ENCODE peak calls at places on chromosome 10, in nine cellular contexts. One of them, this sample, is unnamed.

GRCh38 chr10:116274141-116274861 is 1.3 kb upstream of the GFRA1 start:
- DNase-seq in mammary epithelial cell: no peak
- DNase-seq in ovary: peak; percentile 31
- DNase-seq in fibroblast of pulmonary artery: no peak
- DNase-seq in foreskin fibroblast: peak; percentile 51
- DNase-seq in hepatocyte: peak; percentile 31
- DNase-seq in cardiac muscle cell: peak; percentile 45
- DNase-seq in sigmoid colon: no peak
- DNase-seq in psoas muscle: no peak
- DNase-seq in this sample: no peak

GRCh38 chr10:54797636-54798395 is 3.2 kb downstream of the PCDH15 start:
- DNase-seq in foreskin fibroblast: peak; percentile 1
- DNase-seq in psoas muscle: no peak
- DNase-seq in cardiac muscle cell: no peak
- DNase-seq in hepatocyte: no peak
- DNase-seq in fibroblast of pulmonary artery: peak; percentile 4
- DNase-seq in sigmoid colon: no peak
- DNase-seq in mammary epithelial cell: peak; percentile 51
- DNase-seq in ovary: no peak
- DNase-seq in this sample: peak; percentile 16

GRCh38 chr10:131726460-131726861 is 174.3 kb upstream of the PPP2R2D start:
- DNase-seq in hepatocyte: peak; percentile 67
- DNase-seq in foreskin fibroblast: no peak
- DNase-seq in cardiac muscle cell: peak; percentile 23
- DNase-seq in ovary: peak; percentile 71
- DNase-seq in psoas muscle: peak; percentile 68
- DNase-seq in fibroblast of pulmonary artery: no peak
- DNase-seq in mammary epithelial cell: no peak
- DNase-seq in sigmoid colon: peak; percentile 77
- DNase-seq in this sample: no peak

GRCh38 chr10:34918060-34918840 is 103.2 kb upstream of the PARD3 start:
- DNase-seq in psoas muscle: no peak
- DNase-seq in ovary: no peak
- DNase-seq in foreskin fibroblast: no peak
- DNase-seq in hepatocyte: no peak
- DNase-seq in sigmoid colon: no peak
- DNase-seq in fibroblast of pulmonary artery: no peak
- DNase-seq in mammary epithelial cell: no peak
- DNase-seq in cardiac muscle cell: no peak
- DNase-seq in this sample: no peak

GRCh38 chr10:44071479-44071878 is 313.4 kb downstream of the CXCL12 start:
- DNase-seq in psoas muscle: no peak
- DNase-seq in sigmoid colon: no peak
- DNase-seq in fibroblast of pulmonary artery: peak; percentile 79
- DNase-seq in foreskin fibroblast: peak; percentile 33
- DNase-seq in cardiac muscle cell: no peak
- DNase-seq in mammary epithelial cell: no peak
- DNase-seq in ovary: no peak
- DNase-seq in hepatocyte: no peak
- DNase-seq in this sample: peak; percentile 13

GRCh38 chr10:108612485-108612884 is 1310.8 kb downstream of the XPNPEP1 start:
- DNase-seq in cardiac muscle cell: no peak
- DNase-seq in hepatocyte: no peak
- DNase-seq in foreskin fibroblast: no peak
- DNase-seq in mammary epithelial cell: no peak
- DNase-seq in ovary: no peak
- DNase-seq in psoas muscle: no peak
- DNase-seq in sigmoid colon: no peak
- DNase-seq in fibroblast of pulmonary artery: no peak
- DNase-seq in this sample: no peak

GRCh38 chr10:116733566-116733965 is 8.8 kb downstream of the HSPA12A start:
- DNase-seq in foreskin fibroblast: peak; percentile 55
- DNase-seq in psoas muscle: no peak
- DNase-seq in cardiac muscle cell: no peak
- DNase-seq in ovary: no peak
- DNase-seq in hepatocyte: no peak
- DNase-seq in sigmoid colon: no peak
- DNase-seq in mammary epithelial cell: no peak
- DNase-seq in fibroblast of pulmonary artery: no peak
- DNase-seq in this sample: no peak

GRCh38 chr10:60426425-60426824 is 36.8 kb upstream of the ANK3 start:
- DNase-seq in psoas muscle: no peak
- DNase-seq in sigmoid colon: no peak
- DNase-seq in fibroblast of pulmonary artery: peak; percentile 92
- DNase-seq in foreskin fibroblast: peak; percentile 91
- DNase-seq in hepatocyte: no peak
- DNase-seq in mammary epithelial cell: peak; percentile 82
- DNase-seq in ovary: no peak
- DNase-seq in cardiac muscle cell: no peak
- DNase-seq in this sample: peak; percentile 94

GRCh38 chr10:15695852-15696251 is 23.9 kb downstream of the ITGA8 start:
- DNase-seq in psoas muscle: no peak
- DNase-seq in mammary epithelial cell: no peak
- DNase-seq in foreskin fibroblast: no peak
- DNase-seq in cardiac muscle cell: peak; percentile 3
- DNase-seq in ovary: no peak
- DNase-seq in sigmoid colon: no peak
- DNase-seq in hepatocyte: no peak
- DNase-seq in fibroblast of pulmonary artery: no peak
- DNase-seq in this sample: no peak

GRCh38 chr10:60281331-60281730 is 108.3 kb downstream of the ANK3 start:
- DNase-seq in mammary epithelial cell: peak; percentile 17
- DNase-seq in sigmoid colon: no peak
- DNase-seq in foreskin fibroblast: peak; percentile 79
- DNase-seq in psoas muscle: no peak
- DNase-seq in ovary: no peak
- DNase-seq in fibroblast of pulmonary artery: no peak
- DNase-seq in hepatocyte: no peak
- DNase-seq in cardiac muscle cell: no peak
- DNase-seq in this sample: no peak

GRCh38 chr10:48322017-48322416 is 15.5 kb downstream of the MAPK8 start:
- DNase-seq in ovary: no peak
- DNase-seq in fibroblast of pulmonary artery: no peak
- DNase-seq in mammary epithelial cell: no peak
- DNase-seq in sigmoid colon: no peak
- DNase-seq in foreskin fibroblast: no peak
- DNase-seq in cardiac muscle cell: no peak
- DNase-seq in hepatocyte: no peak
- DNase-seq in psoas muscle: no peak
- DNase-seq in this sample: no peak

GRCh38 chr10:117218654-117219053 is 21.4 kb downstream of the KCNK18 start:
- DNase-seq in hepatocyte: no peak
- DNase-seq in foreskin fibroblast: no peak
- DNase-seq in sigmoid colon: peak; percentile 41
- DNase-seq in cardiac muscle cell: no peak
- DNase-seq in mammary epithelial cell: no peak
- DNase-seq in psoas muscle: no peak
- DNase-seq in fibroblast of pulmonary artery: no peak
- DNase-seq in ovary: no peak
- DNase-seq in this sample: no peak

GRCh38 chr10:36666451-36666850 is 458.9 kb upstream of the ANKRD30A start:
- DNase-seq in psoas muscle: no peak
- DNase-seq in sigmoid colon: no peak
- DNase-seq in mammary epithelial cell: peak; percentile 31
- DNase-seq in cardiac muscle cell: no peak
- DNase-seq in hepatocyte: no peak
- DNase-seq in fibroblast of pulmonary artery: no peak
- DNase-seq in ovary: no peak
- DNase-seq in foreskin fibroblast: no peak
- DNase-seq in this sample: peak; percentile 77

DNA sequence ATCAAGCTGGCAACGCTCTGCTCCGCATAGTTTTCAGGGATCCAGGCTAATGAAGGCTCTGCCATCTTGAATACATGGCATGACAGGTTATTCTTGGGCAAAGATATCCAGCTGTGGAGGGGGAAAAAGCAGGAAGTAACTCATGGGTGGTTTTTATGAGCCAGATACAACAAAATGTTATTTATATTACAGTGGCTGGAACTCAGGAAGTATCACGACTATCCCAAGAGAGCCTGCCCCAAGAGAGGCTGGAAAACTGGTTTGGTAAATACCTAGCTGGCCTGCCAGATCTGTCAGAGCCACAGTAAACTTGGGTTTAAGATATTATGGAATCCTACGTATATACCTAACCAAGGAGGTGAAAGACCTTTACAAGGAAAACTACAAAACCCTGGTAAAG is 462.8 kb upstream of the ANKRD30A start:
- DNase-seq in hepatocyte: no peak
- DNase-seq in psoas muscle: no peak
- DNase-seq in fibroblast of pulmonary artery: no peak
- DNase-seq in cardiac muscle cell: no peak
- DNase-seq in mammary epithelial cell: no peak
- DNase-seq in sigmoid colon: no peak
- DNase-seq in ovary: no peak
- DNase-seq in foreskin fibroblast: no peak
- DNase-seq in this sample: no peak
- TF ChIP-seq CTCF in hepatocyte: no peak
- TF ChIP-seq CTCF in psoas muscle: no peak
- TF ChIP-seq CTCF in fibroblast of pulmonary artery: no peak
- TF ChIP-seq CTCF in cardiac muscle cell: no peak
- TF ChIP-seq CTCF in mammary epithelial cell: no peak
- TF ChIP-seq CTCF in sigmoid colon: no peak
- TF ChIP-seq CTCF in ovary: no peak
- TF ChIP-seq CTCF in foreskin fibroblast: no peak
- TF ChIP-seq CTCF in this sample: no peak

DNA sequence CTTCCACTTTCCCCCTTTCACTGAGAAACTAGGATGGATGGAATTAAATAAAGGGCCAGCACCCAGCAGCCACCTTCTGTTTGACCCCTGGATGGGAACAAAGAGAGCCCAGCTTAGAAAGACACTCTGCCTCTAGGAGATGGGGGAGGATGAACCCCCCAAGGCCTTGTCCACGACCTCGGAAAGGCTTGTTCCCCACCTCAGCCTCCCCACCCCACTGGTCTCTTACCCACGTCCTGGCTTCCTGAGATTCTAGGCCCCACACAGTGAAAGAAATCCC is 9.7 kb downstream of the ITPRIP start:
- DNase-seq in foreskin fibroblast: no peak
- DNase-seq in psoas muscle: no peak
- DNase-seq in mammary epithelial cell: no peak
- DNase-seq in fibroblast of pulmonary artery: no peak
- DNase-seq in cardiac muscle cell: no peak
- DNase-seq in sigmoid colon: no peak
- DNase-seq in ovary: no peak
- DNase-seq in hepatocyte: no peak
- DNase-seq in this sample: no peak
- H3K4me3 ChIP-seq in foreskin fibroblast: peak overlapping the region; percentile 46
- H3K4me3 ChIP-seq in psoas muscle: peak overlapping the region; percentile 20
- H3K4me3 ChIP-seq in mammary epithelial cell: peak overlapping the region; percentile 35
- H3K4me3 ChIP-seq in fibroblast of pulmonary artery: peak overlapping the region; percentile 46
- H3K4me3 ChIP-seq in cardiac muscle cell: no peak overlapping the region
- H3K4me3 ChIP-seq in sigmoid colon: peak overlapping the region; percentile 20
- H3K4me3 ChIP-seq in ovary: peak overlapping the region; percentile 3
- H3K4me3 ChIP-seq in hepatocyte: no peak overlapping the region
- H3K4me3 ChIP-seq in this sample: peak overlapping the region; percentile 43

GRCh38 chr10:78169214-78169613 is 135.6 kb downstream of the RPS24 start:
- DNase-seq in foreskin fibroblast: no peak
- DNase-seq in sigmoid colon: no peak
- DNase-seq in ovary: no peak
- DNase-seq in cardiac muscle cell: no peak
- DNase-seq in psoas muscle: no peak
- DNase-seq in mammary epithelial cell: no peak
- DNase-seq in fibroblast of pulmonary artery: no peak
- DNase-seq in hepatocyte: no peak
- DNase-seq in this sample: no peak

GRCh38 chr10:78162867-78163266 is 129.2 kb downstream of the RPS24 start:
- DNase-seq in mammary epithelial cell: peak; percentile 5
- DNase-seq in foreskin fibroblast: no peak
- DNase-seq in fibroblast of pulmonary artery: no peak
- DNase-seq in cardiac muscle cell: no peak
- DNase-seq in sigmoid colon: no peak
- DNase-seq in psoas muscle: no peak
- DNase-seq in ovary: no peak
- DNase-seq in hepatocyte: no peak
- DNase-seq in this sample: no peak

GRCh38 chr10:78165172-78165571 is 131.5 kb downstream of the RPS24 start:
- DNase-seq in mammary epithelial cell: no peak
- DNase-seq in foreskin fibroblast: no peak
- DNase-seq in hepatocyte: no peak
- DNase-seq in fibroblast of pulmonary artery: no peak
- DNase-seq in cardiac muscle cell: no peak
- DNase-seq in ovary: no peak
- DNase-seq in psoas muscle: no peak
- DNase-seq in sigmoid colon: no peak
- DNase-seq in this sample: no peak

GRCh38 chr10:78164687-78165086 is 131.0 kb downstream of the RPS24 start:
- DNase-seq in psoas muscle: no peak
- DNase-seq in mammary epithelial cell: no peak
- DNase-seq in sigmoid colon: no peak
- DNase-seq in fibroblast of pulmonary artery: no peak
- DNase-seq in cardiac muscle cell: no peak
- DNase-seq in ovary: no peak
- DNase-seq in foreskin fibroblast: peak; percentile 34
- DNase-seq in hepatocyte: no peak
- DNase-seq in this sample: no peak

DNA sequence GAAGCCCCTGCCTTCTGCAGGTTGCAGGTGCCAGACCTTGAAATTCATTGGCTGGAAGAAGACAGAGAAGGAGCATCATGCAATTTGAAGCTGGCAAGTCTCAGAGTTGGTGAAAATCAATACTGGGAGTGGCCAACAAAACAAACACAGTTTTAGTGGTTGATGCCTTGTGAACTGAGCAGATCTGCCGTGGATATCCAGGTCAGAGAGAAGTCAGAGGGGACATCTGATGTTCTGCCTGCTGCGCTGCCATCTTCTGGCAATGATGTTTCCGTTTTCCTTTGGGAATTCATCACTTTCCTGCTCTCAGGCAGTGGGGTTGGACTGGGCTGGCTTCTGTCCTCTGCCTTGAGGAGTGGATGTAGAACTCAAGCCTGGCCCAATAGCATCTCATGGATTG is 132.0 kb downstream of the RPS24 start:
- DNase-seq in fibroblast of pulmonary artery: no peak
- DNase-seq in psoas muscle: no peak
- DNase-seq in sigmoid colon: no peak
- DNase-seq in foreskin fibroblast: no peak
- DNase-seq in mammary epithelial cell: no peak
- DNase-seq in cardiac muscle cell: peak; percentile 56
- DNase-seq in ovary: no peak
- DNase-seq in hepatocyte: peak; percentile 47
- DNase-seq in this sample: no peak
- TF ChIP-seq CTCF in fibroblast of pulmonary artery: no peak
- TF ChIP-seq CTCF in psoas muscle: no peak
- TF ChIP-seq CTCF in sigmoid colon: no peak
- TF ChIP-seq CTCF in foreskin fibroblast: no peak
- TF ChIP-seq CTCF in mammary epithelial cell: peak; percentile 11
- TF ChIP-seq CTCF in cardiac muscle cell: no peak
- TF ChIP-seq CTCF in ovary: no peak
- TF ChIP-seq CTCF in hepatocyte: peak; percentile 44
- TF ChIP-seq CTCF in this sample: no peak

DNA sequence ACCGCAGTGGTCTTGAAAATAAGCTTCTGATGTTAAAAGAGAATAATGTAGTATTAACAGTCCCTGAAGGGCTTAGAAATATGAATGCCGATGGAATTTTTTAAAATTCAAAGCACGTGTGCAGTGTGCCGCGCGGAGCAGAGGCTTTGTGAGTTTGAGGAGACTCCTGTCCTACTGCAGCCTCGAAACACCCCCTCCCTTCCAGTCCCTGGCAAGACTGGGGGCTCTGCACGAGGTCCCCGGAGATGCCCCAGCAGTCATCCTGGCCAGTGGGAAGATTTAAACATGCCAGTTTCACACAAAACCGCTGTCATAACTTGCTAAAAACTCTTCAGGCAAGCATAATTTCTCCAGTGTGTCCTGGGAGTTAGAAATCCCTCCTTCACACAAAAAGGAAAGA is 196.6 kb downstream of the DIP2C start:
- DNase-seq in hepatocyte: no peak
- DNase-seq in ovary: no peak
- DNase-seq in psoas muscle: no peak
- DNase-seq in mammary epithelial cell: no peak
- DNase-seq in fibroblast of pulmonary artery: no peak
- DNase-seq in foreskin fibroblast: no peak
- DNase-seq in cardiac muscle cell: no peak
- DNase-seq in sigmoid colon: peak; percentile 59
- DNase-seq in this sample: no peak
- H3K4me3 ChIP-seq in hepatocyte: no peak overlapping the region
- H3K4me3 ChIP-seq in ovary: no peak overlapping the region
- H3K4me3 ChIP-seq in psoas muscle: no peak overlapping the region
- H3K4me3 ChIP-seq in mammary epithelial cell: no peak overlapping the region
- H3K4me3 ChIP-seq in fibroblast of pulmonary artery: no peak overlapping the region
- H3K4me3 ChIP-seq in foreskin fibroblast: no peak overlapping the region
- H3K4me3 ChIP-seq in cardiac muscle cell: no peak overlapping the region
- H3K4me3 ChIP-seq in sigmoid colon: no peak overlapping the region
- H3K4me3 ChIP-seq in this sample: no peak overlapping the region

This sample was measured in choroid plexus epithelial cell.